ENCODE peak calls at places on chromosomes 12 and 14, in nine cellular contexts. Z, E, B, S, P, F, D, U and Y are unnamed samples.

GRCh38 chr12:113112043-113112899 is 23.3 kb downstream of the RASAL1 start:
- DNase-seq in Z (no peak), E (no peak), B (no peak), S (no peak), P (no peak), F (no peak), D (no peak), U (no peak), Y (no peak)

GRCh38 chr14:81676395-81676794 is 142.7 kb upstream of the SEL1L start:
- DNase-seq in Z (no peak), E (no peak), B (no peak), S (no peak), P (no peak), F (no peak), D (no peak), U (no peak), Y (no peak)

GRCh38 chr12:85877459-85877858 is 3.4 kb downstream of the NTS start:
- DNase-seq in Z (no peak), E (no peak), B (no peak), S (no peak), P (no peak), F (no peak), D (no peak), U (no peak), Y (peak)

GRCh38 chr12:104521731-104522130 is 65.0 kb downstream of the CHST11 start:
- DNase-seq in Z (no peak), E (no peak), B (no peak), S (no peak), P (no peak), F (no peak), D (no peak), U (no peak), Y (no peak)

GRCh38 chr14:67514650-67515385 is 18.3 kb upstream of the PLEKHH1 start:
- DNase-seq in Z (peak), E (peak), B (peak), S (peak), P (peak), F (no peak), D (no peak), U (peak), Y (no peak)

GRCh38 chr14:103382375-103382774 is 2.8 kb upstream of the MARK3 start:
- DNase-seq in Z (no peak), E (no peak), B (no peak), S (no peak), P (no peak), F (no peak), D (no peak), U (no peak), Y (no peak)

GRCh38 chr12:2662524-2662923 is 132.2 kb upstream of the FKBP4 start:
- DNase-seq in Z (no peak), E (no peak), B (no peak), S (no peak), P (no peak), F (no peak), D (no peak), U (no peak), Y (no peak)

GRCh38 chr12:57479376-57480115 is at the start of gene ARHGAP9:
- DNase-seq in Z (peak), E (no peak), B (no peak), S (no peak), P (no peak), F (no peak), D (no peak), U (peak), Y (no peak)

GRCh38 chr12:120534703-120535655 is 823 bp downstream of the RNF10 start:
- DNase-seq in Z (peak), E (peak), B (peak), S (peak), P (peak), F (peak), D (no peak), U (peak), Y (peak)

GRCh38 chr12:132018193-132018916 is 68.6 kb downstream of the EP400 start:
- DNase-seq in Z (no peak), E (no peak), B (no peak), S (no peak), P (no peak), F (no peak), D (no peak), U (no peak), Y (no peak)

GRCh38 chr12:109053382-109054123 is 1.2 kb downstream of the USP30 start:
- DNase-seq in Z (peak), E (no peak), B (no peak), S (no peak), P (no peak), F (no peak), D (no peak), U (peak), Y (no peak)

GRCh38 chr12:78928200-78929074 is 63.9 kb downstream of the SYT1 start:
- DNase-seq in Z (no peak), E (no peak), B (no peak), S (no peak), P (no peak), F (no peak), D (no peak), U (no peak), Y (no peak)

GRCh38 chr12:24718641-24719040 is 230.3 kb downstream of the BCAT1 start:
- DNase-seq in Z (no peak), E (no peak), B (no peak), S (no peak), P (no peak), F (no peak), D (no peak), U (no peak), Y (no peak)

GRCh38 chr14:77485901-77486678 is 12.5 kb downstream of the ISM2 start:
- DNase-seq in Z (no peak), E (no peak), B (no peak), S (no peak), P (no peak), F (no peak), D (no peak), U (no peak), Y (no peak)

GRCh38 chr14:67964391-67964812 is 144.8 kb downstream of the RAD51B start:
- DNase-seq in Z (peak), E (no peak), B (no peak), S (no peak), P (no peak), F (no peak), D (no peak), U (no peak), Y (no peak)

GRCh38 chr14:100408350-100409015 is 85.3 kb downstream of the SLC25A47 start:
- DNase-seq in Z (peak), E (no peak), B (no peak), S (no peak), P (no peak), F (no peak), D (no peak), U (no peak), Y (peak)